ENCODE peak calls at places on chromosome 7, in five cellular contexts. C is transverse colon, M is lung, Y is B cell, R is type B pancreatic cell. P is an unnamed sample.

GRCh38 chr7:138049505-138050116 is 26.6 kb upstream of the AKR1D1 start:
- DNase-seq in C (no peak), M (no peak), Y (no peak), R (no peak), P (no peak)

GRCh38 chr7:127619681-127620405 is 1.9 kb upstream of the PAX4 start:
- DNase-seq in C (no peak), M (no peak), Y (no peak), R (no peak), P (peak; percentile 7)

GRCh38 chr7:19106308-19107141 is 10.9 kb downstream of the TWIST1 start:
- DNase-seq in C (no peak), M (no peak), Y (no peak), R (no peak), P (no peak)

GRCh38 chr7:13551503-13551902 is 438.0 kb downstream of the ETV1 start:
- DNase-seq in C (no peak), M (no peak), Y (no peak), R (no peak), P (no peak)

GRCh38 chr7:24922099-24922773 is 57.7 kb downstream of the OSBPL3 start:
- DNase-seq in C (no peak), M (no peak), Y (no peak), R (no peak), P (no peak)

GRCh38 chr7:140674356-140674800 is 1.6 kb downstream of the ADCK2 start:
- DNase-seq in C (peak; percentile 42), M (peak; percentile 71), Y (peak; percentile 66), R (no peak), P (peak; percentile 50)

GRCh38 chr7:156504687-156505545 is 135.7 kb upstream of the RNF32 start:
- DNase-seq in C (no peak), M (no peak), Y (no peak), R (no peak), P (no peak)

GRCh38 chr7:101134399-101134980 is 7.6 kb downstream of the SERPINE1 start:
- DNase-seq in C (no peak), M (no peak), Y (no peak), R (no peak), P (no peak)

GRCh38 chr7:140605337-140605736 is 35.3 kb downstream of the DENND2A start:
- DNase-seq in C (no peak), M (no peak), Y (no peak), R (no peak), P (no peak)

GRCh38 chr7:18788026-18788425 is 292.5 kb downstream of the HDAC9 start:
- DNase-seq in C (no peak), M (no peak), Y (no peak), R (no peak), P (no peak)

GRCh38 chr7:101814996-101815825 is 2.2 kb upstream of the CUX1 start:
- DNase-seq in C (peak; percentile 70), M (peak; percentile 53), Y (peak; percentile 95), R (peak; percentile 81), P (peak; percentile 53)

GRCh38 chr7:142357953-142358520 is 100.2 kb upstream of the PRSS58 start:
- DNase-seq in C (peak; percentile 35), M (no peak), Y (no peak), R (no peak), P (peak; percentile 68)

GRCh38 chr7:25967278-25968204 is 184.5 kb upstream of the NFE2L3 start:
- DNase-seq in C (no peak), M (no peak), Y (no peak), R (no peak), P (peak; percentile 88)

GRCh38 chr7:82081644-82082224 is 311.9 kb upstream of the HGF start:
- DNase-seq in C (no peak), M (no peak), Y (no peak), R (no peak), P (no peak)

GRCh38 chr7:21345361-21345760 is 82.5 kb upstream of the SP4 start:
- DNase-seq in C (no peak), M (no peak), Y (no peak), R (no peak), P (peak; percentile 96)

GRCh38 chr7:151425670-151426075 is 14.3 kb downstream of the CRYGN start:
- DNase-seq in C (no peak), M (no peak), Y (no peak), R (no peak), P (no peak)

GRCh38 chr7:132557489-132558044 is 18.7 kb downstream of the PLXNA4 start:
- DNase-seq in C (no peak), M (no peak), Y (no peak), R (no peak), P (no peak)

GRCh38 chr7:134741901-134742635 is 37.4 kb upstream of the CALD1 start:
- DNase-seq in C (no peak), M (no peak), Y (no peak), R (no peak), P (no peak)

GRCh38 chr7:81404669-81405068 is 365.2 kb downstream of the HGF start:
- DNase-seq in C (no peak), M (no peak), Y (no peak), R (no peak), P (no peak)

GRCh38 chr7:88306590-88307048 is at the start of gene STEAP4:
- DNase-seq in C (peak; percentile 83), M (peak; percentile 86), Y (no peak), R (peak; percentile 71), P (no peak)

GRCh38 chr7:1566687-1567081 is 3.1 kb downstream of the PSMG3 start:
- DNase-seq in C (peak; percentile 54), M (no peak), Y (peak; percentile 17), R (no peak), P (no peak)

GRCh38 chr7:20327047-20327446 is 3.7 kb upstream of the ITGB8 start:
- DNase-seq in C (no peak), M (no peak), Y (no peak), R (no peak), P (no peak)

GRCh38 chr7:42315631-42316030 is 78.6 kb upstream of the GLI3 start:
- DNase-seq in C (no peak), M (no peak), Y (no peak), R (no peak), P (no peak)

GRCh38 chr7:80313067-80313626 is 178.5 kb downstream of the GNAI1 start:
- DNase-seq in C (no peak), M (no peak), Y (no peak), R (no peak), P (no peak)

GRCh38 chr7:65454479-65454878 is 80.8 kb downstream of the ZNF92 start:
- DNase-seq in C (no peak), M (no peak), Y (no peak), R (no peak), P (no peak)

GRCh38 chr7:95046494-95047240 is 139.3 kb downstream of the PPP1R9A start:
- DNase-seq in C (no peak), M (no peak), Y (no peak), R (no peak), P (no peak)

GRCh38 chr7:105776068-105776790 is 100.2 kb downstream of the ATXN7L1 start:
- DNase-seq in C (peak; percentile 39), M (peak; percentile 47), Y (no peak), R (no peak), P (no peak)

DNA sequence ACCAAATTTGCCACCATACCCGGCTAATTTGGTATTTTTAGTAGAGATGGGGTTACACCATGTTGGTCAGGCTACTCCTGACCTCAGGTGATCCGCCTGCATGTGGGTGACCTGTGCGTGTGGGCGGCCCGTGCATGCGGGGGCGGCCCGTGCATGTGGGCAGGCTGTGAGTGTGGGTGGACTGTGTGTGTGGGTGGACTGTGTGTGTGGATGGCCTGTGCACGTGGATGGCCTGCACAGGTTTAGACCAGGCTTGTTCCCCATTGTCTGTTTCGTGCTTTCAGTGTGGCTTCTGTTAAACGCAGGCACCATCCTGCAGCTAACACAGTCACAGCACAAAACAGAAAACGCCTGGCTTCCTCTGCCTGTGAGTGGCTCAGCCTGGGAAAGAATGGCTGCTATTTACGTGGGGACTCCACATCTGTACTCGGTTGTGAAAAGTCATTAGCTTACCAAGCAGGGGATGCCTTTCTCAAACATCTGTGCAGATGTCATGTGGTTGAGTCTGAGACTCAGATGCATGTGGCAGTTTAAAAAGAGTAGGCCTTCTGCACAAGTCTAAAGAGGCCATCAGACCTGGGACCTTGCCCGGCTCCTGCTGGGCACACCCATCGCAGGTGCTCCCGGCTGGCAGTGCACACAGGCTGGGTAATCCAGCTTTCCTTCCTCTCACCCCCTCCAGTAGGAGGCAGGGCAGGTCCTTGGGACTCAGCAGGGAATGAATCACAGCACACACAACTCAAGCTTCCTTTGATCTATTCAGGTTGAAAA is 91.6 kb downstream of the COBL start:
- DNase-seq in C (peak; percentile 85), M (peak; percentile 61), Y (no peak), R (no peak), P (no peak)
- TF ChIP-seq CTCF in C (peak; percentile 83), M (no peak), Y (no peak), R (peak; percentile 35), P (no peak)

DNA sequence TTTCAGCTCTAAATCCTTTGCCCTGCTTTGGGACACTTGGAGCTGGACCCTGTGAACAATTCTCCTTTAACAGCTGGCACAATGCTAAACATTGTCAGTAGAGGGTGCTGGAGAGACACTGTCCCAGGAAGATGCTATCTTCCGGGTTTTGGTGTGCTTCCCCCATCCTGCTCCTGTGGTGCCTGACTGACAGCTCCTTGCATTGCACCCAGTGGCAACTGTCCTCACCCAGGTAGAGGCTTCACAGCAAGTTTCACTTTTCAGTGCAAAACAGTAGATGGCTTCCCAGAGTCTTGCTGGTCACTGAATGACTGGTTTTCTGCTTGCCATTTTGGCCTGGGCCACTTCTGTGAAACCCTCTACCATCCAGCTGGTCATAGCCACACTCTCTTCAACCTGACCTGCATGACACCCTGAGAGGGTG is 77.3 kb downstream of the CDC14C start:
- DNase-seq in C (peak; percentile 9), M (no peak), Y (no peak), R (no peak), P (peak; percentile 71)
- TF ChIP-seq CTCF in C (peak; percentile 24), M (no peak), Y (no peak), R (peak; percentile 80), P (peak; percentile 76)

DNA sequence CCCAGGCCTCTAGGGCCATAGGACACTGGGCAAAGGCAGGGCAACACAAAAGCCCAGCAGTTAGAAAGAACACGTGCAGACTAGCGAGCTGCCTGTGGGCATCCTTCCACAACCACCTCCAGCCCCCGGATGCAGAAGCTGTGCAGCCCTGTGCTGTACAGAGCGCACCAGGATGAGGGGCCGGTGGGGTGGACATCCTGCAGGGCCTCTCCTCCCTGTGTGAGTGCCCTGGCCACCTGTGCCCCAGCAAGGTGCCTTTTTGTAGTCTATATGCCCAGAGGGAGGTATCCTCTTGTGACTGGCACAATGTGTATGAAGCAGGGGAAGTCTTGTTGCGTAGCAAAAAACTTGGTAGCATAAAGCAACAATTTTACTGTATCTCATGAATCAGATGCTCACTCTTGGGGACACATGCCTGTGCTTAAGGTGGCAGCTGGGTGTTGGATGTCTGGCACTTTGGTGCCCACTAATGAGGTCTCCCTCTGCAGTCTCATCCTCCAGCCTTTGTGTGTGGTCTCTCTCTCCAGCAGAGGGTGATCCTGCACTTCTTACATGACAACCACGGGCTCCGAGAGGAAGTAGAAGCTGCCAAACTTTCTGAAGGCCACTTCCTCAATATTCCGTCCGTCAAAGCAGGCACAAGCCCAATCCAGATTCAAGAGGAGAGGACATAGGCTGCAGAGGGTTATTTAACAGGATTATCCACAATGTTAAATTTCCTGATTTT is 8.7 kb downstream of the NCAPG2 start:
- DNase-seq in C (peak; percentile 74), M (peak; percentile 55), Y (peak; percentile 44), R (no peak), P (peak; percentile 38)
- TF ChIP-seq CTCF in C (peak; percentile 82), M (peak; percentile 61), Y (peak; percentile 66), R (peak; percentile 49), P (peak; percentile 42)

DNA sequence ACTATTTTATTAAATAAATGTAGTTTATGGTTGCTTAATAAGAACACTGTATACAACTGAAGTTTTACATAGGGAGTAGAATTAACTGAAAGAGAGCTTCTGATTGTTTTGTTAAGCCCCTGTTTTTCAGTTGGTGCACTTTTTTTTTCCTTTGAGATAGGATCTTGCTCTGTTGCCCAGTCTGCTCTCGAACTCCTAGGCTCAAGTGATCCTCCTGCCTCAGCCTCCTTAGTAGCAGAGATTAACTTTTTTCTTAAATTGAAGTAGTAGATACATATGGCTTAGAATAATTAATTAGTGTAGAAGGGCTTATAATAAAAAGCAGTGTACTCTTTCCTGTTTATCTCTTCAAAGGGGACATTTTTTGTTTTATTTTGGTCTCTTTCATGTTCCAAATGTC is 11.2 kb downstream of the SDHAF3 start:
- DNase-seq in C (no peak), M (no peak), Y (no peak), R (no peak), P (no peak)
- TF ChIP-seq CTCF in C (no peak), M (no peak), Y (no peak), R (no peak), P (no peak)

P was measured in GM12865.